ENCODE peak calls at places on chromosomes 7 and 10, in eight cellular contexts. Z is effector memory CD4-positive, alpha-beta T cell; Q is testis; G is Peyer's patch; V is astrocyte; B is adrenal gland; K is heart right ventricle; X is PC-3. S is an unnamed sample. For H3K27me3 and H3K9me3, the result is how much of the 10 kb centered on the place peaks cover.

GRCh38 chr7:26965724-26966123 is 101.3 kb upstream of the SKAP2 start:
- DNase-seq in Z (no peak), Q (no peak), G (no peak), V (no peak), B (no peak), K (no peak), X (no peak), S (no peak)

GRCh38 chr7:25515876-25516275 is 287.6 kb upstream of the NPVF start:
- DNase-seq in Z (no peak), Q (no peak), G (no peak), V (no peak), B (no peak), K (no peak), X (no peak), S (peak)

GRCh38 chr7:137642467-137642866 is 204.3 kb downstream of the DGKI start:
- DNase-seq in Z (no peak), Q (no peak), G (no peak), V (peak), B (no peak), K (no peak), X (peak), S (no peak)

GRCh38 chr7:106865130-106866115 is at the start of gene PIK3CG:
- DNase-seq in Z (no peak), Q (no peak), G (no peak), V (no peak), B (no peak), K (no peak), X (no peak), S (no peak)

GRCh38 chr7:21639206-21639868 is 96.5 kb downstream of the DNAH11 start:
- DNase-seq in Z (no peak), Q (no peak), G (no peak), V (no peak), B (no peak), K (no peak), X (peak), S (no peak)

GRCh38 chr10:100148353-100149211 is 37.2 kb downstream of the ERLIN1 start:
- DNase-seq in Z (no peak), Q (no peak), G (no peak), V (peak), B (no peak), K (no peak), X (peak), S (no peak)

GRCh38 chr10:102752934-102753664 is 9.4 kb downstream of the WBP1L start:
- DNase-seq in Z (no peak), Q (peak), G (no peak), V (peak), B (no peak), K (no peak), X (peak), S (peak)

GRCh38 chr10:70475661-70476060 is 2.9 kb upstream of the PALD1 start:
- DNase-seq in Z (no peak), Q (no peak), G (no peak), V (peak), B (no peak), K (no peak), X (peak), S (peak)

GRCh38 chr7:11833431-11833830 is 1.4 kb upstream of the THSD7A start:
- DNase-seq in Z (no peak), Q (no peak), G (no peak), V (no peak), B (no peak), K (no peak), X (no peak), S (no peak)

GRCh38 chr7:100705341-100705752 is 574 bp upstream of the POP7 start:
- DNase-seq in Z (peak), Q (peak), G (peak), V (peak), B (peak), K (peak), X (peak), S (peak)

GRCh38 chr10:131814567-131815290 is 86.1 kb upstream of the PPP2R2D start:
- DNase-seq in Z (no peak), Q (no peak), G (peak), V (no peak), B (no peak), K (no peak), X (no peak), S (no peak)

GRCh38 chr10:132858121-132859081 is 72.5 kb upstream of the NKX6-2 start:
- DNase-seq in Z (no peak), Q (no peak), G (peak), V (no peak), B (no peak), K (peak), X (no peak), S (no peak)

GRCh38 chr10:88949912-88950664 is 2.5 kb downstream of the ACTA2 start:
- DNase-seq in Z (no peak), Q (no peak), G (no peak), V (no peak), B (no peak), K (no peak), X (no peak), S (no peak)

GRCh38 chr10:62492012-62492869 is 118.1 kb downstream of the ZNF365 start:
- DNase-seq in Z (no peak), Q (no peak), G (no peak), V (peak), B (no peak), K (no peak), X (peak), S (no peak)

GRCh38 chr7:148042935-148043334 is 547.6 kb upstream of the C7orf33 start:
- DNase-seq in Z (no peak), Q (no peak), G (no peak), V (no peak), B (no peak), K (no peak), X (peak), S (no peak)

GRCh38 chr7:38880454-38880853 is 28.5 kb downstream of the VPS41 start:
- DNase-seq in Z (no peak), Q (no peak), G (no peak), V (no peak), B (no peak), K (no peak), X (no peak), S (no peak)

GRCh38 chr10:93346712-93347111 is 135.4 kb downstream of the MYOF start:
- DNase-seq in Z (no peak), Q (no peak), G (no peak), V (peak), B (no peak), K (no peak), X (no peak), S (no peak)

GRCh38 chr7:19098510-19098909 is 18.9 kb downstream of the TWIST1 start:
- DNase-seq in Z (no peak), Q (no peak), G (no peak), V (no peak), B (no peak), K (no peak), X (no peak), S (no peak)

GRCh38 chr7:130912086-130912909 is 178.3 kb upstream of the KLF14 start:
- DNase-seq in Z (no peak), Q (no peak), G (no peak), V (peak), B (no peak), K (no peak), X (peak), S (peak)

GRCh38 chr10:62454696-62455451 is 80.7 kb downstream of the ZNF365 start:
- DNase-seq in Z (no peak), Q (no peak), G (no peak), V (peak), B (no peak), K (peak), X (peak), S (peak)

GRCh38 chr7:71509381-71509780 is 377.4 kb downstream of the GALNT17 start:
- DNase-seq in Z (no peak), Q (no peak), G (no peak), V (no peak), B (no peak), K (no peak), X (no peak), S (no peak)

GRCh38 chr10:71302874-71303568 is 16.0 kb upstream of the SLC29A3 start:
- DNase-seq in Z (no peak), Q (no peak), G (no peak), V (peak), B (no peak), K (no peak), X (peak), S (no peak)

GRCh38 chr7:51764981-51765380 is 448.4 kb upstream of the COBL start:
- DNase-seq in Z (no peak), Q (no peak), G (no peak), V (no peak), B (no peak), K (no peak), X (no peak), S (no peak)

GRCh38 chr10:126242352-126243260 is 145.7 kb downstream of the ADAM12 start:
- DNase-seq in Z (no peak), Q (peak), G (no peak), V (peak), B (peak), K (peak), X (no peak), S (peak)

GRCh38 chr10:76202777-76203176 is 771.4 kb downstream of the LRMDA start:
- DNase-seq in Z (no peak), Q (no peak), G (no peak), V (peak), B (no peak), K (no peak), X (no peak), S (no peak)

GRCh38 chr7:83038787-83039186 is 123.9 kb downstream of the PCLO start:
- DNase-seq in Z (no peak), Q (no peak), G (no peak), V (peak), B (no peak), K (no peak), X (peak), S (no peak)

GRCh38 chr10:100847440-100847839 is 65.3 kb upstream of the SLF2 start:
- DNase-seq in Z (no peak), Q (no peak), G (no peak), V (no peak), B (no peak), K (no peak), X (peak), S (peak)

GRCh38 chr10:23694921-23695824 is 256.3 kb downstream of the OTUD1 start:
- DNase-seq in Z (no peak), Q (no peak), G (no peak), V (no peak), B (no peak), K (no peak), X (no peak), S (no peak)
- H3K27me3 ChIP-seq in Z (under half), Q (under half), G (under half), V (under half), B (under half), K (half or more), X (under half), S (under half)

GRCh38 chr7:158507917-158508316 is 79.7 kb downstream of the PTPRN2 start:
- DNase-seq in Z (no peak), Q (no peak), G (peak), V (no peak), B (no peak), K (no peak), X (no peak), S (no peak)
- H3K9me3 ChIP-seq in Z (under half), Q (under half), G (under half), V (under half), B (under half), K (under half), X (under half), S (under half)

GRCh38 chr7:604038-604883 is 84.6 kb upstream of the PDGFA start:
- DNase-seq in Z (peak), Q (peak), G (peak), V (peak), B (peak), K (peak), X (no peak), S (peak)
- H3K4me3 ChIP-seq in Z (peak), Q (no peak), G (peak), V (no peak), B (no peak), K (peak), X (no peak), S (no peak)

DNA sequence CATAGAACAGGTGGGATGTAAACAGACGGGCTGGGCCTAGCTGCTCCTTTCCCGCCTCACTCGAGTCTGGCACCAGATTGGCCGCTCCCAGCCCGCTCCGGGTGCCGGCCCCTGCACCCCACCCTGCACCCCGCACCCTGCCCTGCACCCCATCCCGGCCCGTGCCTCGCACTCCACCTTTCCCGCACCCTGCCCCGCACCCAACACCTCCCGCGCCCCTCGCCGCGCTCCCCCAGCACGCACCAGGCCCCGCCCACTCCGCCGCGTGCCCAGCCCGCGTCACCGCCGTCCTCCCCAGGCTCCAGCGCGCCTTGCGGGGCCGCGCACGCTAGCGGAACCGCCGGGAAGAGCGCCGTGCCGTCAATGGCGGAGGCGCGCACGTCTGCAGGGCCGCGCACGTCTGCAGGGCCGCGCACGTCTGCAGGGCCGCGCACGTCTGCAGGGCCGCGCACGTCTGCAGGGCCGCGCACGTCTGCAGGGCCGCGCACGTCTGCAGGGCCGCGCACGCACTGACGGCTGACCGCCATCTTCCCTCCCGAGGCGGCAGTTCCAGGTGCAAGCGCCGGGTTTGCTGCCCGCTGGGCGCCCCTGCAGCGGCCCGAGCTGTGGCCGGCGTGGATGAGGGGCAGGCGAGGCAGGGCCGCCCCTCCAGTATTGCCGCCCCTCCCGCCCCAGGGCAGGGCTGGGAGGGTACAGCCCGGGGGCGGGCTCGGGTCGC is at the start of gene UBE3C:
- DNase-seq in Z (peak), Q (peak), G (peak), V (peak), B (peak), K (peak), X (peak), S (peak)
- H3K27me3 ChIP-seq in Z (under half), Q (under half), G (under half), V (under half), B (under half), K (under half), X (under half), S (under half)

GRCh38 chr10:108812296-108812695 is 1111.0 kb downstream of the XPNPEP1 start:
- DNase-seq in Z (no peak), Q (no peak), G (no peak), V (peak), B (no peak), K (no peak), X (no peak), S (no peak)

GRCh38 chr10:108812906-108813305 is 1110.4 kb downstream of the XPNPEP1 start:
- DNase-seq in Z (no peak), Q (no peak), G (no peak), V (no peak), B (no peak), K (no peak), X (no peak), S (no peak)

DNA sequence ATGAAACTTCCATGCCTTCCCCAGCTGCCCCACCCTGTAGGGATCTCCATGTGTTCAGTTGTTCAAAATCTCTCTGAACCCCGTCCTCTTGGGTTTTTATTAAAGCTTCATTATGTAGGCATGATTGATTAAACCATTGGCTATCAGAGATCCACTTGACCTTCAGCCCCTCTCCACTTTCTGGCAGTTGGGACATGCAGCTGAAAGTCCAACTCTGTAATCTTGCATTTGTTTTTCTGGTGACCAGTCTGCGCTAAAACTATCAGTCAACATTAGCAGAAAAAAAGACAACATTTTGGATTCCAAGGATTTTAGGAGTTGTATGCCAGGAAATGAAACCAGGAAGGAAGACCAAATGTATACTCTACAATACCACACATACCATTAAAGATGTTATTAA is 1115.1 kb downstream of the XPNPEP1 start:
- DNase-seq in Z (no peak), Q (no peak), G (no peak), V (no peak), B (no peak), K (no peak), X (no peak), S (no peak)
- H3K9me3 ChIP-seq in Z (under half), Q (under half), G (under half), V (under half), B (under half), K (under half), X (under half), S (under half)

DNA sequence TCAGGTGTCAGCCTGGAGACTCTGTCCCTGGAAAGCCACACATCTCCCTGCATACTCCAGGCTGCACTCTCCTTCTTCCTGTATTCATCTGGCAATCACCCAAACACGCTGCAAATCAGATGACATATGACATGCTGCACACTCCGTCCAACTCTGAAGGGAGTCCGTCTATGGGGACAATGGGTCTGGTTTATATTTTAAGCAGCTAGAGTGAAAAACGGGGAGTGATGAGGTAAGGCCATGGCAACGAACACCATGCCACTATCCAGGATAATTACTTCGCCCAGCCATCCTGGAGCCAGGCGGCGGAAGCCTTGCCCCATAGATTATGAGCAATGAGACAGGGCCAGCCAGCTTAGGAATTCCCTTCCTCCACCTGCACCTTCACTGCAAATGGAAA is 140.1 kb downstream of the PLXNA4 start:
- DNase-seq in Z (no peak), Q (no peak), G (no peak), V (no peak), B (no peak), K (no peak), X (no peak), S (no peak)
- H3K4me3 ChIP-seq in Z (no peak), Q (no peak), G (no peak), V (no peak), B (no peak), K (no peak), X (no peak), S (no peak)

DNA sequence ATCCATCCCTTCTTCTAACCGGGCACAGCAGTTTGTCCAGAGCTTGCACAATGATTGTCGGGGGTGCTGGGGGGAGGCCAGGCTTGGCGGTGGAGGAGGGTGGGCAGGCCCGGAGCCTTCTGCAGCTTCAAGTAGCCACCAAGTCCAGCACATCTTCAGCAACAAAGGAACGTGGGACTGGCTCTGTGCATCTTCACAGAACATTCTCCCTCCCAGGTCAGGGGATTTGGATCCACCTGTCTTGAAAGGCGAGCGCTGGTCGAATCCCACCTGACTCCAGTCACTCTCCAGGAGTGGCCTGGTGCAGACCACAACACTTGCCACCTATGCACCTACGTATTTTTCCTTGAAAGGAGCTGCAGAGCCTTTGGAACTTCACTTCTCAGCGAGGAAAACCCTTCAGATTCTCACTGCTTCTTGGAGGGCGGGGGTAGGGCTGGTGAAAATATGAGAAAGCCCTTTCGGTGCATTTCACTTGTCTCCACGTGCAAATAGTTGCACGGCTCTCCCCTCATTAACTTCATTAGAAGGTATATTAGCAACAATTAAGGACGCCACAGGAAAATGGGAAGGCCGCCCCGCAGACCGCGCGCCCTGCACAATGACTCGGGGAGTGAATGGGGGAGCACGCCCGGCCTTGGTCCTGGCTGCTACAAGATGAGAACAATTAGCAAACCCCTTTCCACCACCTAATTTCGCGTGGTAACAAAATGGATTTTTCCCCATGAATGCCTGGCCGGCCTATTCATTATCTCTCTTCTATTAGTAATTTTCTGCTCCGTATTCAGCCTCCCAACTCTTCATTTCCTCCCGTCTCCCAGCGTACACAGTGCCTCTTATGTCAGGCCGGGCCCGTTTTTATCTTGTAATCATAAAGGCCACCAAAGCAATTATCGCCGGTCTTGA is 346.7 kb downstream of the DNAJB6 start:
- DNase-seq in Z (no peak), Q (peak), G (peak), V (no peak), B (no peak), K (no peak), X (no peak), S (no peak)
- H3K27me3 ChIP-seq in Z (half or more), Q (under half), G (under half), V (under half), B (half or more), K (half or more), X (under half), S (under half)

GRCh38 chr7:158262284-158263109 is 325.1 kb downstream of the PTPRN2 start:
- DNase-seq in Z (no peak), Q (no peak), G (no peak), V (no peak), B (no peak), K (no peak), X (no peak), S (no peak)
- H3K9me3 ChIP-seq in Z (under half), Q (under half), G (under half), V (under half), B (under half), K (under half), X (under half), S (under half)

S was measured in MG63.